ENCODE peak calls at places on chromosomes 13 and 19, in ten cellular contexts. W, D, F, A, H, C, O, P, J and L are unnamed samples.
A peak's percentile ranks its signal among the peaks of the same experiment; 100 is the strongest.

GRCh38 chr13:35470671-35471465 is 5.6 kb downstream of the MAB21L1 start:
- DNase-seq in O (peak; percentile 60), W (peak; percentile 64), D (peak; percentile 2), H (peak; percentile 77), J (no peak), P (no peak), A (no peak), F (peak; percentile 24), C (peak; percentile 8), L (no peak)

GRCh38 chr19:51440846-51441409 is 17.3 kb downstream of the SIGLEC8 start:
- DNase-seq in H (no peak), W (no peak), F (no peak), D (no peak), O (no peak), C (no peak), J (no peak), A (no peak), P (no peak), L (no peak)

GRCh38 chr13:28983661-28984060 is 163.5 kb downstream of the MTUS2 start:
- DNase-seq in F (no peak), C (no peak), A (no peak), W (peak; percentile 28), D (no peak), H (no peak), O (no peak), P (no peak), J (peak; percentile 27), L (no peak)

GRCh38 chr13:19984430-19985218 is 26.1 kb downstream of the ZMYM2 start:
- DNase-seq in A (peak; percentile 37), F (peak; percentile 71), O (no peak), J (no peak), C (peak; percentile 29), D (peak; percentile 72), P (no peak), H (peak; percentile 19), W (peak; percentile 41), L (peak; percentile 3)

GRCh38 chr13:34469212-34469983 is 472.7 kb upstream of the NBEA start:
- DNase-seq in P (no peak), W (peak; percentile 23), J (no peak), H (no peak), D (no peak), C (peak; percentile 89), A (peak; percentile 44), O (no peak), F (peak; percentile 46), L (no peak)

GRCh38 chr13:112756081-112756480 is 66.2 kb downstream of the ATP11A start:
- DNase-seq in H (no peak), F (no peak), P (no peak), D (no peak), C (no peak), W (no peak), A (no peak), J (no peak), O (no peak), L (no peak)

GRCh38 chr19:44005968-44006367 is 3.2 kb downstream of the ZNF230 start:
- DNase-seq in A (no peak), D (peak; percentile 23), P (no peak), O (no peak), F (peak; percentile 74), C (peak; percentile 42), J (no peak), H (peak; percentile 26), W (no peak), L (no peak)

GRCh38 chr19:47609885-47610545 is 1.1 kb downstream of the BICRA start:
- DNase-seq in D (peak; percentile 26), O (peak; percentile 55), A (no peak), J (peak; percentile 59), H (peak; percentile 45), W (peak; percentile 66), C (peak; percentile 40), P (peak; percentile 65), F (peak; percentile 47), L (no peak)

GRCh38 chr13:80630685-80631121 is 289.8 kb upstream of the SPRY2 start:
- DNase-seq in P (no peak), C (peak; percentile 24), J (no peak), H (peak; percentile 34), F (peak; percentile 99), D (no peak), O (no peak), A (peak; percentile 9), W (no peak), L (no peak)

GRCh38 chr13:105552078-105552477 is 983.4 kb downstream of the EFNB2 start:
- DNase-seq in H (no peak), O (no peak), W (no peak), J (no peak), A (no peak), P (no peak), D (no peak), F (no peak), C (no peak), L (no peak)

GRCh38 chr19:40907968-40908735 is 26.1 kb upstream of the CYP2A7 start:
- DNase-seq in O (no peak), J (no peak), A (no peak), W (no peak), D (no peak), H (no peak), P (no peak), F (no peak), C (no peak), L (no peak)
- H3K4me3 ChIP-seq in O (no peak overlapping the region), J (no peak overlapping the region), A (no peak overlapping the region), W (no peak overlapping the region), D (no peak overlapping the region), H (peak overlapping the region; percentile 34), P (peak overlapping the region; percentile 3), F (no peak overlapping the region), C (no peak overlapping the region), L (no peak overlapping the region)

DNA sequence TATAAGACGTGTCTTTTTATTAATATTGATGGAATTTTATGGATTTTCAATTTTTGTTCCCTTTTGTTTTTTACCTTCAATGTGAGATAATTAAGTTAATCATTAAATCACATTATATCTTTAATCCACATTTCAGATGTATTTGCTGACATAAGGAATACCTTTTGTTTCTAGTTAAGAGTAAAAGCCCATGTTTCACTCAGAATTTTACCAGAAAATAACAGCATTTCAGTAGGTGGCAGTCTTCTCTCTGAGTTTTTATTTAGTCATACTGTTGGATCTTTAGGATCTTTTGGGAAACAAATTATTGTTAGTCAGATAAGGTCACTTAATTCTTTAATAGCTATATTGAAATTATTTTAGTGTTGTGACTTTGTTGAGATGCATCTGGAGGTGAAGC is 67.9 kb downstream of the NDFIP2 start:
- DNase-seq in W (no peak), F (peak; percentile 46), D (peak; percentile 11), P (no peak), O (no peak), A (peak; percentile 9), H (no peak), C (peak; percentile 24), J (no peak), L (no peak)
- TF ChIP-seq CTCF in W (peak; percentile 64), F (peak; percentile 50), D (peak; percentile 43), P (peak; percentile 19), O (peak; percentile 53), A (no peak), H (peak; percentile 30), C (peak; percentile 16), J (no peak), L (peak; percentile 32)

GRCh38 chr13:77338961-77339401 is 12.1 kb upstream of the MYCBP2 start:
- DNase-seq in P (no peak), H (no peak), F (no peak), D (no peak), O (no peak), W (no peak), C (peak; percentile 27), A (no peak), J (no peak), L (no peak)
- H3K4me3 ChIP-seq in P (no peak overlapping the region), H (no peak overlapping the region), F (no peak overlapping the region), D (no peak overlapping the region), O (no peak overlapping the region), W (no peak overlapping the region), C (no peak overlapping the region), A (no peak overlapping the region), J (no peak overlapping the region), L (no peak overlapping the region)

GRCh38 chr13:40981949-40982348 is 37.2 kb downstream of the ELF1 start:
- DNase-seq in J (no peak), A (no peak), C (no peak), D (no peak), H (no peak), P (no peak), O (no peak), F (no peak), W (no peak), L (no peak)
- TF ChIP-seq CTCF in J (no peak), A (no peak), C (no peak), D (no peak), H (no peak), P (no peak), O (no peak), F (no peak), W (no peak), L (no peak)